ENCODE peak calls at places on chromosomes 1 and 21, in four cellular contexts. Z is AG04450, C is Right ventricle myocardium superior, R is fibroblast of mammary gland. P is an unnamed sample.

GRCh38 chr1:215475719-215476525 is 91.2 kb upstream of the KCTD3 start:
- DNase-seq in C (no peak), Z (peak), R (peak), P (no peak)

GRCh38 chr1:25644962-25645361 is 28.4 kb downstream of the MAN1C1 start:
- DNase-seq in Z (no peak), R (no peak), C (no peak), P (no peak)

GRCh38 chr1:40763742-40764532 is 19.6 kb upstream of the KCNQ4 start:
- DNase-seq in R (peak), Z (no peak), C (no peak), P (no peak)

GRCh38 chr1:3614755-3615742 is 3.7 kb upstream of the MEGF6 start:
- DNase-seq in R (no peak), C (no peak), Z (no peak), P (no peak)

GRCh38 chr1:183093821-183094287 is 70.6 kb downstream of the LAMC1 start:
- DNase-seq in C (no peak), R (peak), Z (no peak), P (no peak)

GRCh38 chr1:37561794-37562132 is 5.0 kb downstream of the DNALI1 start:
- DNase-seq in Z (no peak), R (peak), C (no peak), P (no peak)

GRCh38 chr21:28615276-28615675 is 377.4 kb downstream of the LTN1 start:
- DNase-seq in Z (no peak), C (no peak), R (peak), P (no peak)

GRCh38 chr21:34243562-34243961 is 120.2 kb upstream of the KCNE2 start:
- DNase-seq in C (no peak), Z (no peak), R (peak), P (no peak)

GRCh38 chr1:115300087-115300856 is 37.8 kb downstream of the NGF start:
- DNase-seq in Z (no peak), C (no peak), R (peak), P (no peak)

GRCh38 chr1:232766904-232767303 is 38.3 kb upstream of the MAP10 start:
- DNase-seq in R (no peak), C (no peak), Z (no peak), P (no peak)

GRCh38 chr1:190124068-190124467 is 353.6 kb downstream of the BRINP3 start:
- DNase-seq in Z (no peak), R (no peak), C (no peak), P (no peak)

GRCh38 chr1:152461544-152461943 is 47.5 kb upstream of the CRNN start:
- DNase-seq in C (no peak), Z (no peak), R (peak), P (no peak)

GRCh38 chr1:185670187-185670627 is 64.0 kb upstream of the HMCN1 start:
- DNase-seq in R (peak), Z (peak), C (no peak), P (no peak)

GRCh38 chr1:222697203-222697602 is 15.1 kb downstream of the AIDA start:
- DNase-seq in C (no peak), R (peak), Z (no peak), P (no peak)

GRCh38 chr1:30735668-30736498 is 12.5 kb upstream of the MATN1 start:
- DNase-seq in R (no peak), Z (no peak), C (no peak), P (no peak)

GRCh38 chr1:9151326-9151860 is 22.5 kb upstream of the GPR157 start:
- DNase-seq in Z (no peak), C (peak), R (no peak), P (no peak)

GRCh38 chr1:57704811-57705210 is 281.0 kb upstream of the DAB1 start:
- DNase-seq in Z (no peak), R (no peak), C (no peak), P (no peak)

GRCh38 chr1:29355375-29355774 is 119.1 kb downstream of the PTPRU start:
- DNase-seq in R (no peak), Z (no peak), C (no peak), P (no peak)

GRCh38 chr1:201085902-201086735 is 26.1 kb downstream of the CACNA1S start:
- DNase-seq in R (peak), Z (no peak), C (peak), P (no peak)

GRCh38 chr1:228180271-228180987 is 14.8 kb downstream of the IBA57 start:
- DNase-seq in C (no peak), R (no peak), Z (no peak), P (no peak)

GRCh38 chr1:226602186-226603029 is 53.8 kb downstream of the STUM start:
- DNase-seq in Z (peak), C (peak), R (peak), P (no peak)

GRCh38 chr1:9105336-9105867 is 23.5 kb downstream of the GPR157 start:
- DNase-seq in Z (no peak), R (no peak), C (no peak), P (no peak)

GRCh38 chr1:43527111-43527878 is 3.4 kb upstream of the PTPRF start:
- DNase-seq in Z (no peak), R (no peak), C (no peak), P (no peak)

GRCh38 chr1:75097686-75098085 is 36.5 kb upstream of the LHX8 start:
- DNase-seq in Z (no peak), R (no peak), C (no peak), P (no peak)

GRCh38 chr1:78619803-78620579 is at the start of gene IFI44L:
- DNase-seq in Z (peak), C (no peak), R (peak), P (no peak)

GRCh38 chr1:27403065-27403726 is 10.8 kb downstream of the GPR3 start:
- DNase-seq in R (peak), Z (no peak), C (peak), P (no peak)

GRCh38 chr1:30444850-30445249 is 278.5 kb downstream of the MATN1 start:
- DNase-seq in C (no peak), R (no peak), Z (no peak), P (no peak)

GRCh38 chr1:51998007-51998406 is 7.5 kb upstream of the RAB3B start:
- DNase-seq in R (no peak), C (no peak), Z (no peak), P (no peak)

GRCh38 chr1:52633291-52633754 is 355 bp downstream of the SHISAL2A start:
- DNase-seq in C (no peak), R (no peak), Z (no peak), P (no peak)

GRCh38 chr1:54001620-54002019 is 16.4 kb downstream of the LDLRAD1 start:
- DNase-seq in C (no peak), Z (no peak), R (no peak), P (no peak)

GRCh38 chr1:28540651-28541050 is 12.2 kb upstream of the TRNAU1AP start:
- DNase-seq in R (no peak), C (no peak), Z (no peak), P (no peak)

GRCh38 chr21:41029573-41029972 is 138.4 kb upstream of the BACE2 start:
- DNase-seq in C (no peak), Z (no peak), R (no peak), P (no peak)

GRCh38 chr1:201020040-201020591 is 3.4 kb downstream of the KIF21B start:
- DNase-seq in Z (no peak), C (no peak), R (no peak), P (no peak)

GRCh38 chr1:11450310-11450709 is 28.6 kb upstream of the DISP3 start:
- DNase-seq in Z (no peak), R (no peak), C (no peak), P (no peak)

GRCh38 chr1:225467193-225468020 is 39.6 kb upstream of the LBR start:
- DNase-seq in Z (no peak), C (peak), R (no peak), P (no peak)